ENCODE peak calls at places on chromosomes 16 and 17, in eight cellular contexts. E is CD14-positive monocyte, U is tibial nerve, V is posterior cingulate gyrus, S is midbrain, R is NCI-H1092 treated with DMSO at 0.1 percent for 48 hours, X is stomach, C is aorta. J is an unnamed sample.

GRCh38 chr17:50833396-50834125 is 1.8 kb upstream of the WFIKKN2 start:
- DNase-seq in S (no peak), U (no peak), R (no peak), C (peak; percentile 72), E (no peak), V (no peak), X (no peak), J (no peak)

GRCh38 chr17:50361561-50362480 is 11.2 kb downstream of the MRPL27 start:
- DNase-seq in E (no peak), S (peak; percentile 72), X (peak; percentile 73), R (peak; percentile 10), C (peak; percentile 74), U (no peak), V (peak; percentile 47), J (peak; percentile 58)

GRCh38 chr17:29061036-29061435 is 18.1 kb downstream of the PIPOX start:
- DNase-seq in V (no peak), X (no peak), C (no peak), E (no peak), S (peak; percentile 29), R (no peak), U (no peak), J (no peak)

GRCh38 chr17:63503330-63503685 is 19.9 kb upstream of the KCNH6 start:
- DNase-seq in U (no peak), X (no peak), S (no peak), E (no peak), R (peak; percentile 61), V (no peak), C (no peak), J (no peak)

GRCh38 chr17:42279776-42280630 is 3.8 kb upstream of the STAT5B start:
- DNase-seq in E (no peak), R (no peak), V (no peak), S (no peak), C (peak; percentile 23), X (peak; percentile 17), U (no peak), J (no peak)

GRCh38 chr17:35169964-35170363 is 22.3 kb downstream of the UNC45B start:
- DNase-seq in C (peak; percentile 57), S (no peak), E (no peak), X (no peak), R (no peak), V (no peak), U (no peak), J (no peak)

GRCh38 chr17:1197379-1197778 is 17.6 kb upstream of the ABR start:
- DNase-seq in C (no peak), S (no peak), V (no peak), U (no peak), R (no peak), E (peak; percentile 74), X (no peak), J (no peak)

GRCh38 chr17:50182783-50183438 is 17.1 kb downstream of the SGCA start:
- DNase-seq in X (no peak), U (no peak), E (no peak), R (no peak), S (no peak), C (peak; percentile 62), V (no peak), J (no peak)

GRCh38 chr16:8241408-8241807 is 348.9 kb downstream of the TMEM114 start:
- DNase-seq in U (no peak), V (no peak), R (no peak), S (no peak), E (no peak), X (no peak), C (no peak), J (no peak)

GRCh38 chr16:30660424-30661251 is 2.4 kb downstream of the FBRS start:
- DNase-seq in C (no peak), U (no peak), S (no peak), V (no peak), R (no peak), X (no peak), E (peak; percentile 74), J (no peak)

GRCh38 chr16:1938316-1938715 is 4.7 kb downstream of the MSRB1 start:
- DNase-seq in V (no peak), C (peak; percentile 66), E (peak; percentile 84), R (no peak), U (no peak), X (no peak), S (no peak), J (no peak)

GRCh38 chr17:37608369-37609169 is 649 bp downstream of the SYNRG start:
- DNase-seq in S (peak; percentile 39), C (no peak), U (no peak), R (peak; percentile 87), X (peak; percentile 26), E (no peak), V (peak; percentile 28), J (no peak)

GRCh38 chr16:49194499-49195260 is 87.0 kb downstream of the CBLN1 start:
- DNase-seq in R (no peak), U (no peak), E (no peak), C (no peak), V (no peak), X (no peak), S (no peak), J (peak; percentile 36)

GRCh38 chr17:20896153-20896649 is 146.6 kb downstream of the USP22 start:
- DNase-seq in V (no peak), U (no peak), R (no peak), E (no peak), C (no peak), X (peak; percentile 38), S (no peak), J (peak; percentile 27)

GRCh38 chr17:58005728-58006562 is 1.1 kb downstream of the SRSF1 start:
- DNase-seq in E (no peak), V (no peak), X (no peak), U (no peak), C (no peak), R (no peak), S (no peak), J (no peak)

GRCh38 chr17:47188266-47188665 is 829 bp downstream of the CDC27 start:
- DNase-seq in X (no peak), E (no peak), R (no peak), V (no peak), C (no peak), U (no peak), S (no peak), J (no peak)

GRCh38 chr17:20155258-20156195 is 146.4 kb downstream of the SPECC1 start:
- DNase-seq in V (peak; percentile 92), R (peak; percentile 90), X (peak; percentile 100), E (peak; percentile 89), U (peak; percentile 88), C (peak; percentile 99), S (peak; percentile 94), J (peak; percentile 98)

GRCh38 chr17:8005357-8005756 is 2.9 kb downstream of the GUCY2D start:
- DNase-seq in V (no peak), U (no peak), X (no peak), R (no peak), C (no peak), S (no peak), E (no peak), J (no peak)

GRCh38 chr16:23786964-23787571 is 32.2 kb downstream of the CHP2 start:
- DNase-seq in E (no peak), X (no peak), V (no peak), U (no peak), S (no peak), C (no peak), R (no peak), J (no peak)

GRCh38 chr17:880074-880870 is 98.1 kb downstream of the MRM3 start:
- DNase-seq in V (no peak), E (no peak), S (no peak), R (no peak), C (no peak), X (peak; percentile 31), U (no peak), J (peak; percentile 62)

GRCh38 chr17:8792646-8793045 is 6.5 kb downstream of the MFSD6L start:
- DNase-seq in X (no peak), R (no peak), U (no peak), E (no peak), S (no peak), V (no peak), C (no peak), J (no peak)

GRCh38 chr16:12229759-12230594 is 253.4 kb downstream of the SNX29 start:
- DNase-seq in V (no peak), U (no peak), S (no peak), E (no peak), C (no peak), R (peak; percentile 83), X (no peak), J (no peak)

GRCh38 chr17:62637809-62638208 is 10.3 kb downstream of the MRC2 start:
- DNase-seq in S (no peak), C (peak; percentile 13), U (no peak), E (no peak), R (no peak), X (no peak), V (peak; percentile 8), J (no peak)

GRCh38 chr17:82961366-82962162 is 117.8 kb upstream of the METRNL start:
- DNase-seq in X (peak; percentile 25), E (no peak), V (no peak), C (peak; percentile 64), R (no peak), U (no peak), S (no peak), J (no peak)

GRCh38 chr17:79774561-79774975 is 3.4 kb upstream of the CBX2 start:
- DNase-seq in V (no peak), X (no peak), C (peak; percentile 59), E (no peak), U (no peak), S (no peak), R (no peak), J (no peak)

GRCh38 chr16:82773018-82773417 is 146.2 kb downstream of the CDH13 start:
- DNase-seq in U (no peak), E (no peak), V (no peak), R (no peak), X (no peak), C (no peak), S (no peak), J (no peak)

GRCh38 chr17:3750926-3751325 is 27.2 kb downstream of the HASPIN start:
- DNase-seq in U (no peak), S (no peak), V (no peak), X (no peak), R (no peak), E (no peak), C (no peak), J (no peak)

GRCh38 chr16:54123766-54124165 is 162.8 kb downstream of the IRX3 start:
- DNase-seq in E (no peak), R (no peak), V (no peak), S (no peak), X (no peak), U (no peak), C (no peak), J (no peak)

GRCh38 chr17:12140685-12141084 is 120.0 kb downstream of the MAP2K4 start:
- DNase-seq in S (no peak), U (no peak), X (no peak), V (no peak), E (no peak), C (no peak), R (no peak), J (no peak)

GRCh38 chr17:80694992-80695912 is 150.6 kb downstream of the RPTOR start:
- DNase-seq in R (no peak), U (no peak), E (no peak), V (no peak), S (no peak), X (no peak), C (no peak), J (no peak)

GRCh38 chr16:67198238-67198734 is 645 bp upstream of the ELMO3 start:
- DNase-seq in R (no peak), S (peak; percentile 49), U (no peak), C (no peak), E (no peak), X (peak; percentile 68), V (no peak), J (peak; percentile 54)